ENCODE peak calls at places on chromosomes 7 and 10, in four cellular contexts. N is Panc1, I is K562, J is HepG2. B is an unnamed sample.

GRCh38 chr7:46169384-46169755 is 248.3 kb upstream of the IGFBP3 start:
- DNase-seq in N (no peak), I (no peak), J (no peak), B (no peak)

GRCh38 chr10:13770760-13771493 is 184.2 kb downstream of the PRPF18 start:
- DNase-seq in N (no peak), I (no peak), J (no peak), B (no peak)

GRCh38 chr10:12351447-12351846 is 2.1 kb downstream of the CAMK1D start:
- DNase-seq in N (no peak), I (no peak), J (no peak), B (no peak)

GRCh38 chr7:73842248-73842895 is at the start of gene METTL27:
- DNase-seq in N (no peak), I (peak; percentile 97), J (peak; percentile 86), B (peak; percentile 88)

GRCh38 chr7:25303380-25304321 is 75.4 kb upstream of the NPVF start:
- DNase-seq in N (no peak), I (no peak), J (no peak), B (no peak)

GRCh38 chr7:48285365-48285764 is 114.1 kb downstream of the ABCA13 start:
- DNase-seq in N (no peak), I (no peak), J (no peak), B (no peak)

GRCh38 chr10:125146791-125147604 is 13.4 kb downstream of the CTBP2 start:
- DNase-seq in N (no peak), I (no peak), J (no peak), B (no peak)

GRCh38 chr7:81127991-81128390 is 209.1 kb upstream of the SEMA3C start:
- DNase-seq in N (no peak), I (no peak), J (no peak), B (no peak)

GRCh38 chr7:80869385-80869784 is 49.5 kb downstream of the SEMA3C start:
- DNase-seq in N (no peak), I (no peak), J (no peak), B (no peak)

GRCh38 chr7:157096286-157097055 is 42.3 kb upstream of the UBE3C start:
- DNase-seq in N (no peak), I (no peak), J (no peak), B (no peak)

GRCh38 chr7:207418-208127 is 15.2 kb downstream of the FAM20C start:
- DNase-seq in N (no peak), I (no peak), J (no peak), B (no peak)

GRCh38 chr7:65509368-65510186 is 135.9 kb downstream of the ZNF92 start:
- DNase-seq in N (no peak), I (peak; percentile 40), J (no peak), B (no peak)

GRCh38 chr7:136526408-136527105 is 341.9 kb upstream of the CHRM2 start:
- DNase-seq in N (no peak), I (no peak), J (no peak), B (no peak)

GRCh38 chr7:43721193-43721806 is 8.0 kb downstream of the COA1 start:
- DNase-seq in N (no peak), I (peak; percentile 54), J (peak; percentile 39), B (no peak)

GRCh38 chr10:15378569-15378968 is 7.5 kb upstream of the FAM171A1 start:
- DNase-seq in N (no peak), I (no peak), J (no peak), B (no peak)

GRCh38 chr7:99050971-99051370 is 92.9 kb downstream of the SMURF1 start:
- DNase-seq in N (no peak), I (no peak), J (peak; percentile 49), B (no peak)

GRCh38 chr10:58336242-58336641 is 1.4 kb downstream of the UBE2D1 start:
- DNase-seq in N (no peak), I (no peak), J (no peak), B (no peak)

GRCh38 chr10:77565590-77566023 is 72.0 kb downstream of the KCNMA1 start:
- DNase-seq in N (no peak), I (no peak), J (no peak), B (no peak)

GRCh38 chr10:72186633-72187330 is 29.0 kb upstream of the ANAPC16 start:
- DNase-seq in N (no peak), I (no peak), J (no peak), B (no peak)

GRCh38 chr10:119424591-119424975 is 117.9 kb downstream of the RGS10 start:
- DNase-seq in N (no peak), I (no peak), J (no peak), B (no peak)

GRCh38 chr10:27723436-27723835 is 22.2 kb downstream of the MKX start:
- DNase-seq in N (no peak), I (no peak), J (no peak), B (no peak)

GRCh38 chr10:98676895-98677294 is 230.2 kb upstream of the HPS1 start:
- DNase-seq in N (no peak), I (peak; percentile 1), J (no peak), B (no peak)

GRCh38 chr7:152336754-152337368 is 98.9 kb downstream of the KMT2C start:
- DNase-seq in N (peak; percentile 47), I (peak; percentile 35), J (peak; percentile 53), B (peak; percentile 39)

GRCh38 chr10:34319197-34319846 is 495.8 kb downstream of the PARD3 start:
- DNase-seq in N (no peak), I (peak; percentile 15), J (peak; percentile 64), B (peak; percentile 10)

GRCh38 chr7:157560710-157561522 is 224.1 kb downstream of the DNAJB6 start:
- DNase-seq in N (no peak), I (no peak), J (no peak), B (no peak)

GRCh38 chr7:34091330-34091917 is 186.1 kb downstream of the BMPER start:
- DNase-seq in N (peak; percentile 28), I (peak; percentile 29), J (peak; percentile 38), B (peak; percentile 43)

GRCh38 chr10:89466599-89467035 is 52.2 kb downstream of the IFIT5 start:
- DNase-seq in N (no peak), I (peak; percentile 6), J (peak; percentile 18), B (peak; percentile 44)

GRCh38 chr7:144957998-144958397 is 122.1 kb upstream of the TPK1 start:
- DNase-seq in N (no peak), I (no peak), J (no peak), B (no peak)

GRCh38 chr7:144955422-144955821 is 119.6 kb upstream of the TPK1 start:
- DNase-seq in N (no peak), I (no peak), J (no peak), B (no peak)

DNA sequence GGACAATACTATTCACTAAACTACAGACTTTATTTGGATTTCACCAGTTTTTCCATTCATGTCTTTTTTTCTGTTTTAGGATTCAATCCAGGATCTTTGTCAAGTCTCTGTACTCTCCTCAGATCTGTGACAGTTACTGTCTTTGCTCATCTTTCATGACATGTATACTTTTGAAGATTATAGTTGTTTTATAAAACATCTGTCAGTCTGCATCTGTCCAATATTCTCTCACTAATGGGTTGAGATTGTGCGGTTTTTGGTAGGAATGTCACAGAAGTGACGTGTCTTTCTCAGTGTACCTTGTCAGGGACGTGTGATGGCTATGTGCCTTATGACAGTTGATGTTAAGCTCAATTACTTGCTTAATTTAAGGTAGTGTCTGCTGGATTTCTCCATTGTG is 124.9 kb upstream of the TPK1 start:
- DNase-seq in N (no peak), I (no peak), J (no peak), B (no peak)
- TF ChIP-seq REST in N (no peak), I (no peak), J (no peak), B (no peak)

GRCh38 chr7:101972627-101973026 is 155.2 kb downstream of the CUX1 start:
- DNase-seq in N (no peak), I (no peak), J (no peak), B (no peak)
- TF ChIP-seq TCF7L2 in N (no peak), I (no peak), J (no peak), B (no peak)

GRCh38 chr10:50506861-50507573 is 116.7 kb downstream of the SGMS1 start:
- DNase-seq in N (no peak), I (no peak), J (peak; percentile 58), B (no peak)

GRCh38 chr10:50510517-50511473 is 113.0 kb downstream of the SGMS1 start:
- DNase-seq in N (no peak), I (no peak), J (no peak), B (no peak)

GRCh38 chr10:50511512-50512213 is 112.1 kb downstream of the SGMS1 start:
- DNase-seq in N (no peak), I (peak; percentile 40), J (peak; percentile 79), B (peak; percentile 47)

GRCh38 chr10:50512214-50512595 is 111.6 kb downstream of the SGMS1 start:
- DNase-seq in N (no peak), I (no peak), J (no peak), B (no peak)

DNA sequence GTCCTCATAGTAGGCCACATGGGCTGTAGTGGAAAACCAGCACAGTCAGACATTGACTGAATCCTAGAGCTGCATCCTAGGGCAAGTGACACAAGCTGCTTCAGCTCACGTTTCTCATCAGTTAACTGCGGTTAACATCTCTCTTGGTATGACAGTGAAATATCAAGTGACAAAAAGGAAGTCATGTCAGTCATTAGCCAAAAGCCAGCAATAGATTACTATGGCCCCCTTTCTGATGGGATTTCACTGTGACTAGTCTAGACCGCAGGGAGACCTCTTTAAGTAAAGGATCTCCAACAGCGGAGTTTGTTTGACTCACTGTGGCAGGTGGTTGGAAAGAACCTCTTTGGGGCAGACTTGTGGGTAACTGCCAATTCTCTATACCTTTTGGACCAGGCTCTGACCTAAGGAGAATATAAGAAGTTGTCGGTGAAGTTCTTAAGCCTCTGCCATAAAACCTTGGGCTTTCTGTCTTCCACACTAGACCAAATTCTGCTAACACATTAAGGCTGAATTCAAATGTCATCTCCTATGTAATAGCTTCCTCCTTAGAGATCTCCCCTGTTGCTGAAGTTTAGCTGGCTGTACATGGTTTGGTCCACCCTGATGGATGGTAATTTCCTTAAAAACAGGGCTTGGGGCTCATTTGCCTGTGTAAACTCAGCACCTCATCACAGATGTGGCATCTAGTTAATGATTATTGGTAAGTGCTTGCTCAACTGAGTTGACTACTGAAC is 115.3 kb downstream of the SGMS1 start:
- DNase-seq in N (no peak), I (no peak), J (peak; percentile 35), B (no peak)
- TF ChIP-seq REST in N (no peak), I (no peak), J (no peak), B (no peak)

DNA sequence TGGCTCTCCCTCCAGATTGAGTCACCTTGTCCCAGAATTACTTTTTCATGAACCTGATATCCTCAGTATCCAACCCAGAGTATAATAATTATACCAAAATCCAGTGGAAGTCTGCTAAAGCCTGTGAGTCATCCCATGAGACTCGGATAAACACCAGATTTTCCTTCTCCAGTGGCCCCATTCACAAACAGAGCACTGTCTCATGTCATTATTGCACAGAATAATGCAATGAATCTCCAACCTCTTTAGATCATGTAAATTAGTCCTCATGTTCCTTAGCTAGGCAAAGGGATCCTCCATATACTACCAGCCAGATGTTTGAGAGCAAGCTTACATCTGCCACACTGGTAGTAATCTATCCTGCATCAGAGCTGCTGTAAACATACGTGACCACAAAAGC is 89.0 kb downstream of the AMPH start:
- DNase-seq in N (no peak), I (no peak), J (no peak), B (no peak)
- TF ChIP-seq TCF7L2 in N (no peak), I (no peak), J (no peak), B (no peak)

B was measured in HCT116.